ENCODE peak calls at places on chromosomes 6 and 20, in seven cellular contexts. U is stimulated activated effector memory CD8-positive, alpha-beta T cell treated with anti-CD3 and anti-CD28 coated beads, Interleukin-12 subunit alpha, Interleukin-12 subunit beta, amount 100 ng/mL, for 72 hours; G is right lobe of liver; I is left lung; E is DMS79; O is esophagus squamous epithelium; T is substantia nigra. L is an unnamed sample.

GRCh38 chr20:1242530-1242929 is 16.7 kb downstream of the RAD21L1 start:
- DNase-seq in U (no peak), G (no peak), I (no peak), E (no peak), O (no peak), T (no peak), L (peak; percentile 66)

GRCh38 chr20:46552460-46553420 is 2.3 kb upstream of the OCSTAMP start:
- DNase-seq in U (peak; percentile 34), G (no peak), I (no peak), E (no peak), O (no peak), T (no peak), L (no peak)

GRCh38 chr6:70325009-70325408 is 22.1 kb upstream of the COL9A1 start:
- DNase-seq in U (no peak), G (no peak), I (no peak), E (no peak), O (no peak), T (no peak), L (no peak)

GRCh38 chr6:35583893-35584688 is 71.4 kb upstream of the TULP1 start:
- DNase-seq in U (peak; percentile 45), G (peak; percentile 35), I (peak; percentile 44), E (peak; percentile 39), O (no peak), T (peak; percentile 17), L (peak; percentile 53)

GRCh38 chr6:150787429-150787828 is 78.1 kb upstream of the MTHFD1L start:
- DNase-seq in U (no peak), G (no peak), I (no peak), E (no peak), O (no peak), T (no peak), L (no peak)

GRCh38 chr20:34311118-34312023 is 8.2 kb upstream of the AHCY start:
- DNase-seq in U (no peak), G (peak; percentile 91), I (no peak), E (no peak), O (no peak), T (no peak), L (no peak)

GRCh38 chr20:61520761-61521460 is 268.9 kb downstream of the CDH4 start:
- DNase-seq in U (no peak), G (no peak), I (no peak), E (no peak), O (no peak), T (no peak), L (peak; percentile 51)

GRCh38 chr20:1215386-1216170 is 10.3 kb upstream of the RAD21L1 start:
- DNase-seq in U (no peak), G (no peak), I (no peak), E (no peak), O (no peak), T (no peak), L (no peak)

L was measured in AG04450.